ENCODE peak calls at places on chromosomes 2 and 18, in ten cellular contexts. M, V, P, D, Z, F, U, Q, B and W are unnamed samples.

GRCh38 chr18:76259012-76259568 is 236.0 kb downstream of the ZNF516 start:
- DNase-seq in M (no peak), V (peak; percentile 16), P (no peak), D (no peak), Z (no peak), F (no peak), U (no peak), Q (no peak), B (no peak), W (no peak)

GRCh38 chr2:164593959-164594358 is 27.3 kb downstream of the GRB14 start:
- DNase-seq in M (no peak), V (no peak), P (no peak), D (no peak), Z (no peak), F (no peak), U (no peak), Q (no peak), B (no peak), W (no peak)

GRCh38 chr2:241223211-241224067 is 35.0 kb downstream of the ANO7 start:
- DNase-seq in M (no peak), V (peak; percentile 10), P (no peak), D (no peak), Z (no peak), F (no peak), U (no peak), Q (no peak), B (no peak), W (no peak)

GRCh38 chr2:152336103-152336853 is 1.3 kb downstream of the FMNL2 start:
- DNase-seq in M (no peak), V (peak; percentile 57), P (peak; percentile 28), D (peak; percentile 19), Z (peak; percentile 63), F (no peak), U (no peak), Q (peak; percentile 42), B (peak; percentile 45), W (peak; percentile 39)

GRCh38 chr2:56260415-56260814 is 76.6 kb downstream of the CCDC85A start:
- DNase-seq in M (no peak), V (no peak), P (no peak), D (no peak), Z (no peak), F (no peak), U (no peak), Q (no peak), B (no peak), W (no peak)

GRCh38 chr2:63582873-63583272 is 5.4 kb downstream of the WDPCP start:
- DNase-seq in M (no peak), V (no peak), P (no peak), D (no peak), Z (no peak), F (no peak), U (peak; percentile 9), Q (no peak), B (no peak), W (no peak)

GRCh38 chr2:28366149-28366495 is 26.5 kb upstream of the FOSL2 start:
- DNase-seq in M (no peak), V (no peak), P (no peak), D (no peak), Z (no peak), F (no peak), U (no peak), Q (no peak), B (no peak), W (no peak)

GRCh38 chr2:24049485-24050021 is at the start of gene FKBP1B:
- DNase-seq in M (peak; percentile 62), V (peak; percentile 60), P (no peak), D (peak; percentile 45), Z (no peak), F (peak; percentile 36), U (no peak), Q (peak; percentile 78), B (peak; percentile 38), W (peak; percentile 60)

GRCh38 chr18:54606835-54607212 is 15.8 kb downstream of the DYNAP start:
- DNase-seq in M (no peak), V (no peak), P (no peak), D (no peak), Z (no peak), F (no peak), U (no peak), Q (no peak), B (no peak), W (no peak)

GRCh38 chr2:150282821-150283309 is 204.6 kb downstream of the RND3 start:
- DNase-seq in M (no peak), V (peak; percentile 34), P (no peak), D (no peak), Z (no peak), F (no peak), U (no peak), Q (no peak), B (no peak), W (no peak)

GRCh38 chr2:151827564-151828142 is 568 bp downstream of the ARL5A start:
- DNase-seq in M (no peak), V (peak; percentile 35), P (no peak), D (no peak), Z (peak; percentile 44), F (peak; percentile 11), U (peak; percentile 62), Q (peak; percentile 17), B (no peak), W (no peak)